ENCODE peak calls at places on chromosome 1, in six cellular contexts. W is T-helper 2 cell; U is AG08395; O is breast epithelium; A is HTR-8/SVneo; Z is activated CD4-positive, CD25-positive, alpha-beta regulatory T cell treated with anti-CD3 and anti-CD28 coated beads, Interleukin-2, amount 50 U/mL, for 72 hours. Q is an unnamed sample.

GRCh38 chr1:29245876-29246275 is 9.6 kb downstream of the PTPRU start:
- DNase-seq in W (no peak), U (peak), O (no peak), A (peak), Z (no peak), Q (no peak)

GRCh38 chr1:25896266-25896665 is 10.0 kb downstream of the STMN1 start:
- DNase-seq in W (no peak), U (no peak), O (no peak), A (no peak), Z (no peak), Q (no peak)

GRCh38 chr1:234486858-234487830 is 8.2 kb upstream of the TARBP1 start:
- DNase-seq in W (no peak), U (peak), O (no peak), A (peak), Z (no peak), Q (no peak)

GRCh38 chr1:95034506-95034905 is 38.2 kb downstream of the ALG14 start:
- DNase-seq in W (no peak), U (no peak), O (no peak), A (no peak), Z (no peak), Q (no peak)

GRCh38 chr1:3727042-3727824 is 25.0 kb upstream of the CCDC27 start:
- DNase-seq in W (no peak), U (peak), O (no peak), A (no peak), Z (no peak), Q (no peak)

GRCh38 chr1:112849425-112849966 is 106.5 kb downstream of the SLC16A1 start:
- DNase-seq in W (no peak), U (peak), O (no peak), A (peak), Z (no peak), Q (no peak)

GRCh38 chr1:198734323-198735008 is 95.6 kb downstream of the PTPRC start:
- DNase-seq in W (no peak), U (no peak), O (no peak), A (no peak), Z (no peak), Q (no peak)

GRCh38 chr1:20634065-20634593 is 871 bp downstream of the PINK1 start:
- DNase-seq in W (no peak), U (no peak), O (no peak), A (no peak), Z (no peak), Q (no peak)

GRCh38 chr1:173409613-173410012 is 67.5 kb upstream of the PRDX6 start:
- DNase-seq in W (peak), U (peak), O (no peak), A (no peak), Z (no peak), Q (no peak)

GRCh38 chr1:41418868-41419583 is 57.8 kb downstream of the FOXO6 start:
- DNase-seq in W (no peak), U (peak), O (peak), A (peak), Z (no peak), Q (peak)

GRCh38 chr1:10378071-10378841 is 20.6 kb upstream of the PGD start:
- DNase-seq in W (no peak), U (no peak), O (no peak), A (no peak), Z (no peak), Q (no peak)

GRCh38 chr1:238242156-238242555 is 351.4 kb upstream of the ZP4 start:
- DNase-seq in W (no peak), U (no peak), O (no peak), A (no peak), Z (no peak), Q (no peak)

GRCh38 chr1:57532299-57532698 is 108.4 kb upstream of the DAB1 start:
- DNase-seq in W (no peak), U (no peak), O (no peak), A (no peak), Z (no peak), Q (no peak)

GRCh38 chr1:247360116-247360898 is 28.6 kb upstream of the ZNF496 start:
- DNase-seq in W (no peak), U (no peak), O (no peak), A (no peak), Z (no peak), Q (no peak)

GRCh38 chr1:92881391-92881790 is 49.6 kb downstream of the RPL5 start:
- DNase-seq in W (no peak), U (no peak), O (no peak), A (no peak), Z (no peak), Q (no peak)

GRCh38 chr1:243977104-243977503 is 74.0 kb upstream of the ZBTB18 start:
- DNase-seq in W (no peak), U (peak), O (no peak), A (no peak), Z (no peak), Q (no peak)

GRCh38 chr1:205711105-205712048 is 31.1 kb upstream of the SLC45A3 start:
- DNase-seq in W (peak), U (peak), O (no peak), A (peak), Z (peak), Q (no peak)

GRCh38 chr1:97209381-97209780 is 487.8 kb downstream of the PTBP2 start:
- DNase-seq in W (no peak), U (no peak), O (no peak), A (no peak), Z (no peak), Q (no peak)

GRCh38 chr1:18191037-18191867 is 83.7 kb downstream of the IGSF21 start:
- DNase-seq in W (no peak), U (no peak), O (no peak), A (no peak), Z (no peak), Q (no peak)

GRCh38 chr1:234840843-234841242 is 230.9 kb upstream of the IRF2BP2 start:
- DNase-seq in W (no peak), U (no peak), O (no peak), A (peak), Z (no peak), Q (no peak)

GRCh38 chr1:170929412-170929834 is 5.9 kb upstream of the MROH9 start:
- DNase-seq in W (no peak), U (peak), O (no peak), A (no peak), Z (no peak), Q (no peak)

GRCh38 chr1:82260051-82260450 is 459.3 kb downstream of the ADGRL2 start:
- DNase-seq in W (no peak), U (no peak), O (no peak), A (no peak), Z (no peak), Q (no peak)

GRCh38 chr1:65558215-65558614 is 137.7 kb downstream of the LEPR start:
- DNase-seq in W (no peak), U (no peak), O (no peak), A (no peak), Z (no peak), Q (no peak)

GRCh38 chr1:32933742-32934322 is 30.8 kb downstream of the RNF19B start:
- DNase-seq in W (no peak), U (no peak), O (no peak), A (peak), Z (no peak), Q (no peak)

GRCh38 chr1:67966666-67967009 is 83.8 kb downstream of the DIRAS3 start:
- DNase-seq in W (no peak), U (no peak), O (no peak), A (no peak), Z (no peak), Q (no peak)

GRCh38 chr1:59193443-59194093 is 103.3 kb upstream of the FGGY start:
- DNase-seq in W (no peak), U (no peak), O (no peak), A (no peak), Z (no peak), Q (no peak)

GRCh38 chr1:226953175-226953800 is 13.2 kb downstream of the COQ8A start:
- DNase-seq in W (no peak), U (no peak), O (no peak), A (no peak), Z (no peak), Q (no peak)

GRCh38 chr1:11804666-11805453 is 904 bp downstream of the MTHFR start:
- DNase-seq in W (peak), U (no peak), O (peak), A (no peak), Z (no peak), Q (peak)

GRCh38 chr1:185139231-185139630 is 17.5 kb downstream of the TRMT1L start:
- DNase-seq in W (no peak), U (no peak), O (no peak), A (no peak), Z (no peak), Q (no peak)

GRCh38 chr1:93328809-93329477 is 16.8 kb upstream of the DR1 start:
- DNase-seq in W (no peak), U (peak), O (no peak), A (no peak), Z (no peak), Q (no peak)

GRCh38 chr1:239456788-239457187 is 70.4 kb downstream of the CHRM3 start:
- DNase-seq in W (no peak), U (no peak), O (no peak), A (no peak), Z (no peak), Q (no peak)

GRCh38 chr1:215476541-215476940 is 90.6 kb upstream of the KCTD3 start:
- DNase-seq in W (no peak), U (no peak), O (no peak), A (no peak), Z (no peak), Q (no peak)

GRCh38 chr1:236615399-236616148 is 11.3 kb upstream of the HEATR1 start:
- DNase-seq in W (no peak), U (no peak), O (no peak), A (no peak), Z (no peak), Q (no peak)

GRCh38 chr1:208820600-208821232 is 576.5 kb upstream of the PLXNA2 start:
- DNase-seq in W (no peak), U (no peak), O (no peak), A (no peak), Z (no peak), Q (no peak)